ENCODE peak calls at places on chromosomes 16 and 17, in six cellular contexts. One of them, this sample, is unnamed.

GRCh38 chr17:47949951-47950350 is 7.7 kb downstream of the PRR15L start:
- DNase-seq in hippocampal formation: no peak
- DNase-seq in stimulated activated CD8-positive, alpha-beta memory T cell treated with anti-CD3 and anti-CD28 coated beads, Interleukin-4, amount 100 ng/mL, for 24 hours: no peak
- DNase-seq in spleen: no peak
- DNase-seq in M059J: no peak
- DNase-seq in neural crest cell: no peak
- DNase-seq in this sample: no peak

GRCh38 chr16:57966133-57966805 is 4.7 kb downstream of the CNGB1 start:
- DNase-seq in spleen: no peak
- DNase-seq in neural crest cell: no peak
- DNase-seq in hippocampal formation: no peak
- DNase-seq in stimulated activated CD8-positive, alpha-beta memory T cell treated with anti-CD3 and anti-CD28 coated beads, Interleukin-4, amount 100 ng/mL, for 24 hours: no peak
- DNase-seq in M059J: peak; percentile 59
- DNase-seq in this sample: no peak

GRCh38 chr16:19601083-19601976 is 45.8 kb downstream of the VPS35L start:
- DNase-seq in neural crest cell: peak; percentile 50
- DNase-seq in stimulated activated CD8-positive, alpha-beta memory T cell treated with anti-CD3 and anti-CD28 coated beads, Interleukin-4, amount 100 ng/mL, for 24 hours: no peak
- DNase-seq in hippocampal formation: peak; percentile 86
- DNase-seq in spleen: no peak
- DNase-seq in M059J: peak; percentile 19
- DNase-seq in this sample: no peak

GRCh38 chr17:6475411-6475810 is 31.2 kb downstream of the PIMREG start:
- DNase-seq in stimulated activated CD8-positive, alpha-beta memory T cell treated with anti-CD3 and anti-CD28 coated beads, Interleukin-4, amount 100 ng/mL, for 24 hours: no peak
- DNase-seq in hippocampal formation: no peak
- DNase-seq in neural crest cell: no peak
- DNase-seq in M059J: no peak
- DNase-seq in spleen: no peak
- DNase-seq in this sample: no peak

GRCh38 chr16:85010446-85010930 is 847 bp downstream of the ZDHHC7 start:
- DNase-seq in neural crest cell: no peak
- DNase-seq in M059J: no peak
- DNase-seq in spleen: no peak
- DNase-seq in stimulated activated CD8-positive, alpha-beta memory T cell treated with anti-CD3 and anti-CD28 coated beads, Interleukin-4, amount 100 ng/mL, for 24 hours: no peak
- DNase-seq in hippocampal formation: no peak
- DNase-seq in this sample: no peak

GRCh38 chr17:58677204-58677880 is 14.5 kb downstream of the TEX14 start:
- DNase-seq in stimulated activated CD8-positive, alpha-beta memory T cell treated with anti-CD3 and anti-CD28 coated beads, Interleukin-4, amount 100 ng/mL, for 24 hours: no peak
- DNase-seq in M059J: peak; percentile 42
- DNase-seq in spleen: no peak
- DNase-seq in neural crest cell: no peak
- DNase-seq in hippocampal formation: no peak
- DNase-seq in this sample: no peak

GRCh38 chr16:22035094-22035675 is 27.3 kb downstream of the MOSMO start:
- DNase-seq in M059J: no peak
- DNase-seq in spleen: no peak
- DNase-seq in stimulated activated CD8-positive, alpha-beta memory T cell treated with anti-CD3 and anti-CD28 coated beads, Interleukin-4, amount 100 ng/mL, for 24 hours: no peak
- DNase-seq in hippocampal formation: no peak
- DNase-seq in neural crest cell: no peak
- DNase-seq in this sample: peak; percentile 2

GRCh38 chr17:63275318-63275967 is 170.7 kb downstream of the CYB561 start:
- DNase-seq in neural crest cell: no peak
- DNase-seq in hippocampal formation: peak; percentile 5
- DNase-seq in spleen: no peak
- DNase-seq in M059J: peak; percentile 97
- DNase-seq in stimulated activated CD8-positive, alpha-beta memory T cell treated with anti-CD3 and anti-CD28 coated beads, Interleukin-4, amount 100 ng/mL, for 24 hours: no peak
- DNase-seq in this sample: no peak

GRCh38 chr17:59723041-59723440 is 15.6 kb downstream of the VMP1 start:
- DNase-seq in neural crest cell: no peak
- DNase-seq in spleen: no peak
- DNase-seq in stimulated activated CD8-positive, alpha-beta memory T cell treated with anti-CD3 and anti-CD28 coated beads, Interleukin-4, amount 100 ng/mL, for 24 hours: no peak
- DNase-seq in hippocampal formation: no peak
- DNase-seq in M059J: no peak
- DNase-seq in this sample: no peak

GRCh38 chr16:10121496-10121895 is 60.7 kb downstream of the GRIN2A start:
- DNase-seq in spleen: no peak
- DNase-seq in stimulated activated CD8-positive, alpha-beta memory T cell treated with anti-CD3 and anti-CD28 coated beads, Interleukin-4, amount 100 ng/mL, for 24 hours: no peak
- DNase-seq in hippocampal formation: no peak
- DNase-seq in M059J: peak; percentile 94
- DNase-seq in neural crest cell: no peak
- DNase-seq in this sample: no peak

GRCh38 chr16:8948069-8948593 is 15.6 kb downstream of the USP7 start:
- DNase-seq in hippocampal formation: no peak
- DNase-seq in neural crest cell: no peak
- DNase-seq in M059J: no peak
- DNase-seq in spleen: no peak
- DNase-seq in stimulated activated CD8-positive, alpha-beta memory T cell treated with anti-CD3 and anti-CD28 coated beads, Interleukin-4, amount 100 ng/mL, for 24 hours: no peak
- DNase-seq in this sample: no peak

GRCh38 chr17:82884923-82885322 is 45.1 kb upstream of the ZNF750 start:
- DNase-seq in M059J: no peak
- DNase-seq in neural crest cell: no peak
- DNase-seq in spleen: peak; percentile 90
- DNase-seq in hippocampal formation: no peak
- DNase-seq in stimulated activated CD8-positive, alpha-beta memory T cell treated with anti-CD3 and anti-CD28 coated beads, Interleukin-4, amount 100 ng/mL, for 24 hours: no peak
- DNase-seq in this sample: no peak

GRCh38 chr16:50121278-50121677 is 31.8 kb upstream of the TENT4B start:
- DNase-seq in spleen: no peak
- DNase-seq in stimulated activated CD8-positive, alpha-beta memory T cell treated with anti-CD3 and anti-CD28 coated beads, Interleukin-4, amount 100 ng/mL, for 24 hours: no peak
- DNase-seq in neural crest cell: no peak
- DNase-seq in hippocampal formation: no peak
- DNase-seq in M059J: peak; percentile 7
- DNase-seq in this sample: no peak

This sample was measured in stimulated activated naive B cell treated with anti-CD40 and anti-IgM and Interleukin-4, amounts not matched to agents 10 μg/mL and 1 μg/mL and 100 μg/mL, for 72 hours.